ENCODE peak calls at places on chromosomes 4 and X, in five cellular contexts. V is glutamatergic neuron, Z is fibroblast of lung, I is fibroblast of the aortic adventitia, T is OCI-LY7. L is an unnamed sample.

GRCh38 chrX:47311857-47312774 is 58.3 kb upstream of the ZNF157 start:
- DNase-seq in V (peak), Z (peak), I (peak), T (peak), L (peak)

GRCh38 chr4:7018281-7018680 is 24.9 kb upstream of the TADA2B start:
- DNase-seq in V (no peak), Z (no peak), I (no peak), T (no peak), L (no peak)

GRCh38 chr4:173337463-173337862 is 3.3 kb upstream of the HMGB2 start:
- DNase-seq in V (no peak), Z (no peak), I (no peak), T (no peak), L (no peak)

GRCh38 chr4:81723927-81724587 is 252.3 kb upstream of the RASGEF1B start:
- DNase-seq in V (no peak), Z (no peak), I (peak), T (peak), L (no peak)

GRCh38 chr4:56288663-56289062 is 98.6 kb downstream of the AASDH start:
- DNase-seq in V (no peak), Z (no peak), I (no peak), T (no peak), L (no peak)

GRCh38 chrX:123339201-123339905 is 155.3 kb downstream of the GRIA3 start:
- DNase-seq in V (no peak), Z (peak), I (peak), T (no peak), L (no peak)

GRCh38 chr4:26343041-26343403 is 22.2 kb downstream of the RBPJ start:
- DNase-seq in V (no peak), Z (peak), I (peak), T (no peak), L (no peak)

GRCh38 chrX:120474085-120474484 is 5.0 kb upstream of the LAMP2 start:
- DNase-seq in V (no peak), Z (no peak), I (no peak), T (no peak), L (no peak)

GRCh38 chr4:4766570-4766969 is 92.9 kb upstream of the MSX1 start:
- DNase-seq in V (no peak), Z (no peak), I (no peak), T (no peak), L (no peak)

GRCh38 chr4:67151376-67152343 is 393.6 kb downstream of the CENPC start:
- DNase-seq in V (no peak), Z (no peak), I (no peak), T (no peak), L (no peak)
- TF ChIP-seq CTCF in V (no peak), Z (no peak), I (no peak), T (no peak), L (no peak)

GRCh38 chrX:331772-332495 is 13.3 kb upstream of the GTPBP6 start:
- DNase-seq in V (no peak), Z (no peak), I (no peak), T (no peak), L (no peak)

GRCh38 chrX:330726-331144 is 12.1 kb upstream of the GTPBP6 start:
- DNase-seq in V (peak), Z (no peak), I (no peak), T (no peak), L (no peak)

GRCh38 chrX:327660-328126 is 9.1 kb upstream of the GTPBP6 start:
- DNase-seq in V (no peak), Z (no peak), I (no peak), T (no peak), L (no peak)

GRCh38 chrX:331145-331771 is 12.7 kb upstream of the GTPBP6 start:
- DNase-seq in V (peak), Z (peak), I (peak), T (no peak), L (no peak)

DNA sequence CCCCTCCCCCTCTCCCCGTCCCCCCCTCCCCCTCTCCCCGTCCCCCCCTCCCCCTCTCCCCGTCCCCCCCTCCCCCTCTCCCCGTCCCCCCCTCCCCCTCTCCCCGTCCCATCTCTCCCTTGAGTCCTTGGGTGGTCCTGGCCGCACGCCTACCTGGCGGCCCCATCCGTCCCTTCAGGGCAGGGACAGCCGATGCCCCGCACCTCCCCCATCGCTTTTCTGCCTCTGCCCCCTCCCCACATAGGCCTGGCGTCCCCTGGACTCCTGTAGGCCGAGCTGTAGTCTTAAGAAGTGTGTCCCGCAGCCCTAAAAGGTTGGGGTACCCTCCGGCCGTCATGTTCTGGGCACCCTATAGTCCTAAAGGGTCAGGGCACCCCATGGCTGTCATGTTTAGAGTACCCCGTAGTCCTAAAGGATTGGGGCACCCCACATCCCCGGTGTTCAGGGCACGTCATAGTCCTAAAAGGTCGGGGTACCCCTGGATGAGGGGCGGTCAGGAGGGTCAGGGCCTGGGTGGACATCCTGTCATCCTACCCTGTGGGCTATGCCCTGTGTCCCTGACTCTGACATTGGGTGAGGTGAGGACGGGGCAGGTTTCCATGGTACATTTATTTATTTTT is 10.8 kb upstream of the GTPBP6 start:
- DNase-seq in V (peak), Z (no peak), I (no peak), T (no peak), L (no peak)
- TF ChIP-seq CTCF in V (no peak), Z (no peak), I (no peak), T (no peak), L (no peak)

DNA sequence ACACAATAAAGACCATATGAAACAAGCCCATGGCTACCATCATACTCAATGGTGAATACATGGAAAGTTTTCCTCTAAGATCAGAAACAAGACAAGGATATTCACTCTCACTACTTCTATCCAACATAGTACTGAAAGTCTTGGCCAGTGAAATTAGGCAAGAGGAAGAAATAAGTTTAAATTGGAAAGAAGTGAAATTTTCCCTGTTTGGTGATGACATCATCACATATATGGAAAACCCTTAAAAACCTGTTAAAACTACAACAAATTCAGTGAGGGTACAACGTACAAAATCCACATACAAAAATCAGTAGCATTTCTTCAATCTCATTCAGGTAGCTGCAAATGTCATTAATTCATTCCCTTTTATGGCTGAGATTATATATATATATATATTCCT is 164.0 kb upstream of the IRS4 start:
- DNase-seq in V (no peak), Z (no peak), I (no peak), T (no peak), L (no peak)
- TF ChIP-seq CTCF in V (no peak), Z (no peak), I (no peak), T (no peak), L (no peak)

GRCh38 chr4:8472166-8472688 is 31.6 kb downstream of the TRMT44 start:
- DNase-seq in V (no peak), Z (no peak), I (no peak), T (no peak), L (no peak)

GRCh38 chr4:8474856-8475255 is 34.3 kb downstream of the TRMT44 start:
- DNase-seq in V (no peak), Z (no peak), I (no peak), T (no peak), L (no peak)

GRCh38 chr4:8472689-8473197 is 32.2 kb downstream of the TRMT44 start:
- DNase-seq in V (no peak), Z (peak), I (peak), T (no peak), L (peak)

GRCh38 chr4:8473920-8474590 is 33.5 kb downstream of the TRMT44 start:
- DNase-seq in V (no peak), Z (no peak), I (no peak), T (no peak), L (no peak)

GRCh38 chr4:8473198-8473919 is 32.8 kb downstream of the TRMT44 start:
- DNase-seq in V (no peak), Z (peak), I (peak), T (no peak), L (no peak)
- TF ChIP-seq CTCF in V (no peak), Z (peak), I (peak), T (no peak), L (no peak)

GRCh38 chr4:125750827-125751466 is 436.2 kb downstream of the FAT4 start:
- DNase-seq in V (no peak), Z (peak), I (peak), T (no peak), L (no peak)
- TF ChIP-seq CTCF in V (no peak), Z (peak), I (peak), T (no peak), L (peak)

DNA sequence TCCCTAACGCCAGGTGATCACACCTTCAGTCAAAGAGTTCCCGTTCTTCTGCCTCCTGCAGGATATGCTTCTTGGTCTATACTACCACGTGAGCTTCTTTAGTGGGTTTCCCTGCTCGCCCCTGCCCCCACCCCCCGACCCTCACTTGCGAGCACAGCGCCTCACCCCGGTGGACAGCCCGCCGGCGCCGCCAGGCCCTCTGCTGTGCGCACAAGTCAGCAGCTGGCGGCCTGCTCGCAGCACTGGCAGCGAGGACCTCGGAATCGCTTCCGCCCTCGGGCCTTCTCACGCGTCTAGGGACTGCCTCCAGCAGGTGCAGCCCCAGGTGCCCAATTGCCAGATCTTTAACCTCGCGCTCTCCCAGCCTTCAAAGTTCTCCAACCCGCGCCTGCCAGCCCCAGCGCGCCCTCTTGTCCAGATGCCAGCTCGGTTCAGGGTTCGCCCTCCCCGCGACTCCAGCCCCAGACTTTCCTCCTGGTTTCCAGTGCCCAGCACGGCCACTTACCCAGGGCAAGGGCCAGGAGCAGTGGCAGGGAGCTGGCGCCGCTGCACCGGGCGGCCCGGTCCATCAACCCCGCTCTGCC is 474 bp downstream of the BTC start:
- DNase-seq in V (peak), Z (peak), I (peak), T (no peak), L (no peak)
- TF ChIP-seq CTCF in V (no peak), Z (peak), I (peak), T (no peak), L (peak)

DNA sequence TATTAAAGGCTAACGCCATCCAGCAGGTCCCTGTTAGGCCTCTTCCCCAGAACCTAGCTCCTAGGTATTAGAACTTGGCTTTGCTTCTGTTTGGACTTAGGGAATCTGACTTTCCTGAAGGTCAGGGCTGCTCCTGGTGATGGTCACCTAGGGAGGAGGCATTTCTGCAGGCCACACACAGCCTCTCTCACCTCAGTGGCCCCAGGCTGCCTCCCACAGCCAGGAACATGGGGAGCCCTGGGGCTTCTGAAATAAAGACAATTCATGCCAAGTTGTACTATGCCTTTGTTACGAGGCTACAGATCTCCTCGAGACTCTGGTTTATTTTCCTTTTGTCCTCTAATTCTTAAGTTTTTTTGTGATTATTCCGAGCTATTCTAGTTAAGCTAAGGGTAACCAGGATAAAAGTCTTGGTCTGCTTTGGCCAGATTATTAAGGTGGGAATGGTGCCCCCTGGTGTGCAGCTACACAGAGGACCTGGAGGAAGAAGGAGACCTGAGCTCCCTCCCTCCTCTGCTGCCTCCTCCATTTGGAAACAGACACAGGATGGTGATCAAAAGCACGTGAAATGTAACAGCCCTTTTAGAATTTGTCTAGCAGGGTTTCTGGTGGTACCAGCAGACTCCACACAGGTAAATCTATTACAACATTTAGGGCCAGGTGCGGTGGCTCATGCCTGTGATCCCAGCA is 131.0 kb downstream of the DCLK2 start:
- DNase-seq in V (peak), Z (peak), I (peak), T (peak), L (no peak)
- TF ChIP-seq CTCF in V (peak), Z (peak), I (peak), T (peak), L (peak)